ENCODE peak calls at places on chromosomes 13 and 19, in eight cellular contexts. One of them, this sample, is unnamed. For H3K4me1, the result is how much of the 10 kb centered on the place peaks cover.

GRCh38 chr19:16363133-16363851 is 38.7 kb downstream of the KLF2 start:
- DNase-seq in tibial artery: no peak
- DNase-seq in spleen: peak
- DNase-seq in IMR-90: no peak
- DNase-seq in cardiac muscle cell: no peak
- DNase-seq in uterus: no peak
- DNase-seq in body of pancreas: peak
- DNase-seq in OCI-LY7: no peak
- DNase-seq in this sample: peak

GRCh38 chr13:113853518-113854237 is 10.2 kb downstream of the GAS6 start:
- DNase-seq in tibial artery: peak
- DNase-seq in spleen: peak
- DNase-seq in IMR-90: peak
- DNase-seq in cardiac muscle cell: peak
- DNase-seq in uterus: peak
- DNase-seq in body of pancreas: peak
- DNase-seq in OCI-LY7: no peak
- DNase-seq in this sample: peak

GRCh38 chr13:42652642-42653415 is 78.9 kb downstream of the TNFSF11 start:
- DNase-seq in tibial artery: no peak
- DNase-seq in spleen: no peak
- DNase-seq in IMR-90: no peak
- DNase-seq in cardiac muscle cell: no peak
- DNase-seq in uterus: no peak
- DNase-seq in body of pancreas: no peak
- DNase-seq in OCI-LY7: no peak
- DNase-seq in this sample: no peak

GRCh38 chr13:66543780-66544179 is 686.4 kb downstream of the PCDH9 start:
- DNase-seq in tibial artery: no peak
- DNase-seq in spleen: no peak
- DNase-seq in IMR-90: no peak
- DNase-seq in cardiac muscle cell: no peak
- DNase-seq in uterus: no peak
- DNase-seq in body of pancreas: no peak
- DNase-seq in OCI-LY7: peak
- DNase-seq in this sample: no peak

GRCh38 chr19:3612901-3613741 is 6.4 kb upstream of the TBXA2R start:
- DNase-seq in tibial artery: no peak
- DNase-seq in spleen: peak
- DNase-seq in IMR-90: no peak
- DNase-seq in cardiac muscle cell: no peak
- DNase-seq in uterus: no peak
- DNase-seq in body of pancreas: no peak
- DNase-seq in OCI-LY7: no peak
- DNase-seq in this sample: no peak

GRCh38 chr19:5354403-5354802 is 13.8 kb upstream of the PTPRS start:
- DNase-seq in tibial artery: no peak
- DNase-seq in spleen: no peak
- DNase-seq in IMR-90: no peak
- DNase-seq in cardiac muscle cell: peak
- DNase-seq in uterus: no peak
- DNase-seq in body of pancreas: no peak
- DNase-seq in OCI-LY7: no peak
- DNase-seq in this sample: no peak

GRCh38 chr13:22316494-22317025 is 645.7 kb downstream of the FGF9 start:
- DNase-seq in tibial artery: no peak
- DNase-seq in spleen: no peak
- DNase-seq in IMR-90: no peak
- DNase-seq in cardiac muscle cell: no peak
- DNase-seq in uterus: no peak
- DNase-seq in body of pancreas: no peak
- DNase-seq in OCI-LY7: no peak
- DNase-seq in this sample: no peak

GRCh38 chr13:98476538-98476966 is 100.4 kb downstream of the STK24 start:
- DNase-seq in tibial artery: peak
- DNase-seq in spleen: peak
- DNase-seq in IMR-90: peak
- DNase-seq in cardiac muscle cell: peak
- DNase-seq in uterus: peak
- DNase-seq in body of pancreas: peak
- DNase-seq in OCI-LY7: peak
- DNase-seq in this sample: peak

GRCh38 chr19:53903055-53903680 is 5.9 kb upstream of the CACNG7 start:
- DNase-seq in tibial artery: no peak
- DNase-seq in spleen: no peak
- DNase-seq in IMR-90: peak
- DNase-seq in cardiac muscle cell: peak
- DNase-seq in uterus: no peak
- DNase-seq in body of pancreas: peak
- DNase-seq in OCI-LY7: peak
- DNase-seq in this sample: no peak

GRCh38 chr19:9869008-9869617 is 34.0 kb downstream of the PIN1 start:
- DNase-seq in tibial artery: no peak
- DNase-seq in spleen: no peak
- DNase-seq in IMR-90: no peak
- DNase-seq in cardiac muscle cell: no peak
- DNase-seq in uterus: no peak
- DNase-seq in body of pancreas: no peak
- DNase-seq in OCI-LY7: no peak
- DNase-seq in this sample: no peak

GRCh38 chr19:9872618-9873242 is 37.6 kb downstream of the PIN1 start:
- DNase-seq in tibial artery: no peak
- DNase-seq in spleen: no peak
- DNase-seq in IMR-90: no peak
- DNase-seq in cardiac muscle cell: no peak
- DNase-seq in uterus: no peak
- DNase-seq in body of pancreas: no peak
- DNase-seq in OCI-LY7: no peak
- DNase-seq in this sample: no peak

GRCh38 chr19:9865732-9866627 is 30.9 kb downstream of the PIN1 start:
- DNase-seq in tibial artery: no peak
- DNase-seq in spleen: no peak
- DNase-seq in IMR-90: no peak
- DNase-seq in cardiac muscle cell: no peak
- DNase-seq in uterus: no peak
- DNase-seq in body of pancreas: no peak
- DNase-seq in OCI-LY7: peak
- DNase-seq in this sample: no peak

GRCh38 chr19:9875796-9876195 is 40.7 kb downstream of the PIN1 start:
- DNase-seq in tibial artery: no peak
- DNase-seq in spleen: no peak
- DNase-seq in IMR-90: no peak
- DNase-seq in cardiac muscle cell: no peak
- DNase-seq in uterus: no peak
- DNase-seq in body of pancreas: no peak
- DNase-seq in OCI-LY7: no peak
- DNase-seq in this sample: no peak

GRCh38 chr19:9871626-9872338 is 36.7 kb downstream of the PIN1 start:
- DNase-seq in tibial artery: no peak
- DNase-seq in spleen: no peak
- DNase-seq in IMR-90: no peak
- DNase-seq in cardiac muscle cell: no peak
- DNase-seq in uterus: no peak
- DNase-seq in body of pancreas: no peak
- DNase-seq in OCI-LY7: no peak
- DNase-seq in this sample: no peak
- H3K4me3 ChIP-seq in tibial artery: no peak
- H3K4me3 ChIP-seq in spleen: no peak
- H3K4me3 ChIP-seq in IMR-90: no peak
- H3K4me3 ChIP-seq in cardiac muscle cell: no peak
- H3K4me3 ChIP-seq in uterus: no peak
- H3K4me3 ChIP-seq in body of pancreas: no peak
- H3K4me3 ChIP-seq in OCI-LY7: no peak
- H3K4me3 ChIP-seq in this sample: no peak

GRCh38 chr19:23439623-23440022 is 44.4 kb upstream of the ZNF91 start:
- DNase-seq in tibial artery: no peak
- DNase-seq in spleen: no peak
- DNase-seq in IMR-90: no peak
- DNase-seq in cardiac muscle cell: no peak
- DNase-seq in uterus: no peak
- DNase-seq in body of pancreas: no peak
- DNase-seq in OCI-LY7: peak
- DNase-seq in this sample: no peak
- TF ChIP-seq CTCF in tibial artery: no peak
- TF ChIP-seq CTCF in spleen: no peak
- TF ChIP-seq CTCF in IMR-90: no peak
- TF ChIP-seq CTCF in cardiac muscle cell: no peak
- TF ChIP-seq CTCF in uterus: no peak
- TF ChIP-seq CTCF in body of pancreas: no peak
- TF ChIP-seq CTCF in OCI-LY7: no peak
- TF ChIP-seq CTCF in this sample: no peak

DNA sequence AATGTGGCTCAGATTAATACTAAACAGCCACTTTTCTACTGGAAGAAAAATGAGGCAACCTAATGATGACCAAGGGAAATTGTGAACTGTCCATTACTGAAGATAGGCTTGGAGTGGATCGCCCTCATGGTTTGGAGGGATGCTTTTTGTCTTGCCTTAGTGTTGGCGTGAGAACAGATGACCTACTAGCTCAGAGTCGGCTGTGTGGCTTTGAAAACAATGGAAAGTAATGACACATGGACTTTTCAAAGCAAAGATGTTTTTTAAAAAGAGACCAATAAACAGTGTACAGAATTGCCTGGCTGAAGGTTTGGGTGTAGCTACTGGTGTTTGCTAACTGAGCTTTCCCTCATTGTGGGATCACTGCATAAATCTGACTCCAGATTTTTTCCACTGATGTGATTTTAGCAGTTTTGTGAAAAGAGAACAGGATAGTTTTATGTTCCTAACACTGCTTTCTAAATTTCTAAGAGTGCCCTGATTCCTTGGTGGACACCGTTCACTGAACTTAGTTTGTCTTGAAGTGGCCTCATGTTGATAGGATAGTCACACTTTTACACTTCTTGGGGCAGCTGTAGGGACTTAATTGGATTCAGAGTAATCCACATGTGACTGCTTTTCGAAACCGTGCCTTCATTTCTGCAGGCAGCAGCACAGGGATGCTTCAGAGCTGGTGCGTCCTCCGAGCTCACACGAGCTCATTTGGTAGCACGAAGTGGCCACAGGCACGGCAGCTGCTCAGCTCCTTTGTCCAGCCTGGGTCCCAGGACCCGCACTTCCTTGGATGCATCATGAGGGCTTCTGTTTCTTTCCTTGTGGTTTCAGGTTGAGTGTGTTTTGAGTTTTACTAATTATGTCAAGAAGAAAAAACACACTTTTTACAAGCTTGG is 4.3 kb downstream of the CEBPG start:
- DNase-seq in tibial artery: no peak
- DNase-seq in spleen: no peak
- DNase-seq in IMR-90: no peak
- DNase-seq in cardiac muscle cell: no peak
- DNase-seq in uterus: no peak
- DNase-seq in body of pancreas: no peak
- DNase-seq in OCI-LY7: no peak
- DNase-seq in this sample: no peak
- H3K4me1 ChIP-seq in tibial artery: under half
- H3K4me1 ChIP-seq in spleen: under half
- H3K4me1 ChIP-seq in IMR-90: under half
- H3K4me1 ChIP-seq in cardiac muscle cell: under half
- H3K4me1 ChIP-seq in uterus: under half
- H3K4me1 ChIP-seq in body of pancreas: half or more
- H3K4me1 ChIP-seq in OCI-LY7: under half
- H3K4me1 ChIP-seq in this sample: under half

GRCh38 chr13:74571811-74572210 is 437.6 kb upstream of the KLF12 start:
- DNase-seq in tibial artery: no peak
- DNase-seq in spleen: no peak
- DNase-seq in IMR-90: no peak
- DNase-seq in cardiac muscle cell: no peak
- DNase-seq in uterus: no peak
- DNase-seq in body of pancreas: no peak
- DNase-seq in OCI-LY7: no peak
- DNase-seq in this sample: no peak

GRCh38 chr13:74574964-74575728 is 440.9 kb upstream of the KLF12 start:
- DNase-seq in tibial artery: no peak
- DNase-seq in spleen: no peak
- DNase-seq in IMR-90: no peak
- DNase-seq in cardiac muscle cell: peak
- DNase-seq in uterus: no peak
- DNase-seq in body of pancreas: no peak
- DNase-seq in OCI-LY7: no peak
- DNase-seq in this sample: no peak

GRCh38 chr13:74576504-74576903 is 442.3 kb upstream of the KLF12 start:
- DNase-seq in tibial artery: no peak
- DNase-seq in spleen: no peak
- DNase-seq in IMR-90: no peak
- DNase-seq in cardiac muscle cell: no peak
- DNase-seq in uterus: no peak
- DNase-seq in body of pancreas: no peak
- DNase-seq in OCI-LY7: no peak
- DNase-seq in this sample: no peak

GRCh38 chr13:74573654-74574053 is 439.4 kb upstream of the KLF12 start:
- DNase-seq in tibial artery: no peak
- DNase-seq in spleen: no peak
- DNase-seq in IMR-90: no peak
- DNase-seq in cardiac muscle cell: peak
- DNase-seq in uterus: no peak
- DNase-seq in body of pancreas: peak
- DNase-seq in OCI-LY7: no peak
- DNase-seq in this sample: no peak

GRCh38 chr13:74575729-74576125 is 441.5 kb upstream of the KLF12 start:
- DNase-seq in tibial artery: peak
- DNase-seq in spleen: peak
- DNase-seq in IMR-90: peak
- DNase-seq in cardiac muscle cell: peak
- DNase-seq in uterus: peak
- DNase-seq in body of pancreas: peak
- DNase-seq in OCI-LY7: no peak
- DNase-seq in this sample: peak
- H3K4me3 ChIP-seq in tibial artery: peak
- H3K4me3 ChIP-seq in spleen: peak
- H3K4me3 ChIP-seq in IMR-90: peak
- H3K4me3 ChIP-seq in cardiac muscle cell: peak
- H3K4me3 ChIP-seq in uterus: peak
- H3K4me3 ChIP-seq in body of pancreas: no peak
- H3K4me3 ChIP-seq in OCI-LY7: no peak
- H3K4me3 ChIP-seq in this sample: peak

GRCh38 chr19:14167594-14168138 is 31.3 kb upstream of the ASF1B start:
- DNase-seq in tibial artery: no peak
- DNase-seq in spleen: no peak
- DNase-seq in IMR-90: no peak
- DNase-seq in cardiac muscle cell: no peak
- DNase-seq in uterus: no peak
- DNase-seq in body of pancreas: no peak
- DNase-seq in OCI-LY7: no peak
- DNase-seq in this sample: no peak
- TF ChIP-seq CTCF in tibial artery: no peak
- TF ChIP-seq CTCF in spleen: no peak
- TF ChIP-seq CTCF in IMR-90: no peak
- TF ChIP-seq CTCF in cardiac muscle cell: no peak
- TF ChIP-seq CTCF in uterus: no peak
- TF ChIP-seq CTCF in body of pancreas: no peak
- TF ChIP-seq CTCF in OCI-LY7: no peak
- TF ChIP-seq CTCF in this sample: no peak